ENCODE peak calls at places on chromosomes 5 and 9, in nine cellular contexts. One of them, this sample, is unnamed.

GRCh38 chr5:101390317-101390908 is 487.3 kb upstream of the ST8SIA4 start:
- DNase-seq in renal cortical epithelial cell: peak
- DNase-seq in transverse colon: no peak
- DNase-seq in body of pancreas: no peak
- DNase-seq in activated CD4-positive, alpha-beta T cell treated with anti-CD3 and anti-CD28 coated beads for 24 hours: no peak
- DNase-seq in RPMI7951: peak
- DNase-seq in NCI-H2029: peak
- DNase-seq in ACHN: peak
- DNase-seq in psoas muscle: no peak
- DNase-seq in this sample: no peak

GRCh38 chr9:37575921-37576721 is at the start of gene FBXO10:
- DNase-seq in activated CD4-positive, alpha-beta T cell treated with anti-CD3 and anti-CD28 coated beads for 24 hours: no peak
- DNase-seq in body of pancreas: peak
- DNase-seq in renal cortical epithelial cell: peak
- DNase-seq in psoas muscle: peak
- DNase-seq in transverse colon: peak
- DNase-seq in ACHN: peak
- DNase-seq in NCI-H2029: peak
- DNase-seq in RPMI7951: peak
- DNase-seq in this sample: no peak

GRCh38 chr5:92800360-92800759 is 780.7 kb downstream of the NR2F1-AS1 start:
- DNase-seq in renal cortical epithelial cell: no peak
- DNase-seq in RPMI7951: no peak
- DNase-seq in ACHN: no peak
- DNase-seq in transverse colon: no peak
- DNase-seq in body of pancreas: no peak
- DNase-seq in activated CD4-positive, alpha-beta T cell treated with anti-CD3 and anti-CD28 coated beads for 24 hours: no peak
- DNase-seq in psoas muscle: no peak
- DNase-seq in NCI-H2029: peak
- DNase-seq in this sample: no peak

GRCh38 chr5:107669543-107670027 is 1.2 kb downstream of the EFNA5 start:
- DNase-seq in psoas muscle: no peak
- DNase-seq in ACHN: peak
- DNase-seq in activated CD4-positive, alpha-beta T cell treated with anti-CD3 and anti-CD28 coated beads for 24 hours: no peak
- DNase-seq in RPMI7951: peak
- DNase-seq in body of pancreas: peak
- DNase-seq in NCI-H2029: peak
- DNase-seq in transverse colon: peak
- DNase-seq in renal cortical epithelial cell: no peak
- DNase-seq in this sample: no peak

GRCh38 chr9:84419203-84419602 is 78.6 kb upstream of the SLC28A3 start:
- DNase-seq in body of pancreas: no peak
- DNase-seq in transverse colon: no peak
- DNase-seq in ACHN: no peak
- DNase-seq in NCI-H2029: no peak
- DNase-seq in activated CD4-positive, alpha-beta T cell treated with anti-CD3 and anti-CD28 coated beads for 24 hours: no peak
- DNase-seq in psoas muscle: no peak
- DNase-seq in RPMI7951: no peak
- DNase-seq in renal cortical epithelial cell: peak
- DNase-seq in this sample: no peak

GRCh38 chr5:81819556-81820314 is 68.8 kb upstream of the SSBP2 start:
- DNase-seq in ACHN: no peak
- DNase-seq in renal cortical epithelial cell: peak
- DNase-seq in body of pancreas: no peak
- DNase-seq in activated CD4-positive, alpha-beta T cell treated with anti-CD3 and anti-CD28 coated beads for 24 hours: no peak
- DNase-seq in transverse colon: no peak
- DNase-seq in psoas muscle: no peak
- DNase-seq in RPMI7951: peak
- DNase-seq in NCI-H2029: peak
- DNase-seq in this sample: no peak

GRCh38 chr9:105333076-105333475 is 88.6 kb downstream of the SLC44A1 start:
- DNase-seq in renal cortical epithelial cell: no peak
- DNase-seq in activated CD4-positive, alpha-beta T cell treated with anti-CD3 and anti-CD28 coated beads for 24 hours: no peak
- DNase-seq in ACHN: no peak
- DNase-seq in psoas muscle: no peak
- DNase-seq in NCI-H2029: no peak
- DNase-seq in transverse colon: no peak
- DNase-seq in body of pancreas: no peak
- DNase-seq in RPMI7951: peak
- DNase-seq in this sample: no peak

GRCh38 chr5:75869891-75870290 is 152.7 kb upstream of the POC5 start:
- DNase-seq in renal cortical epithelial cell: no peak
- DNase-seq in NCI-H2029: no peak
- DNase-seq in body of pancreas: no peak
- DNase-seq in transverse colon: no peak
- DNase-seq in RPMI7951: no peak
- DNase-seq in ACHN: no peak
- DNase-seq in activated CD4-positive, alpha-beta T cell treated with anti-CD3 and anti-CD28 coated beads for 24 hours: no peak
- DNase-seq in psoas muscle: no peak
- DNase-seq in this sample: no peak

GRCh38 chr9:33222031-33222430 is 17.9 kb upstream of the SPINK4 start:
- DNase-seq in body of pancreas: no peak
- DNase-seq in psoas muscle: no peak
- DNase-seq in NCI-H2029: no peak
- DNase-seq in transverse colon: no peak
- DNase-seq in renal cortical epithelial cell: no peak
- DNase-seq in ACHN: no peak
- DNase-seq in activated CD4-positive, alpha-beta T cell treated with anti-CD3 and anti-CD28 coated beads for 24 hours: no peak
- DNase-seq in RPMI7951: no peak
- DNase-seq in this sample: no peak

GRCh38 chr9:38318755-38319495 is 73.6 kb upstream of the ALDH1B1 start:
- DNase-seq in activated CD4-positive, alpha-beta T cell treated with anti-CD3 and anti-CD28 coated beads for 24 hours: no peak
- DNase-seq in renal cortical epithelial cell: peak
- DNase-seq in transverse colon: peak
- DNase-seq in NCI-H2029: no peak
- DNase-seq in psoas muscle: no peak
- DNase-seq in body of pancreas: peak
- DNase-seq in ACHN: peak
- DNase-seq in RPMI7951: peak
- DNase-seq in this sample: no peak

GRCh38 chr5:150500905-150501304 is 7.0 kb upstream of the NDST1 start:
- DNase-seq in transverse colon: no peak
- DNase-seq in RPMI7951: peak
- DNase-seq in renal cortical epithelial cell: no peak
- DNase-seq in body of pancreas: no peak
- DNase-seq in psoas muscle: no peak
- DNase-seq in ACHN: no peak
- DNase-seq in activated CD4-positive, alpha-beta T cell treated with anti-CD3 and anti-CD28 coated beads for 24 hours: no peak
- DNase-seq in NCI-H2029: no peak
- DNase-seq in this sample: no peak

GRCh38 chr5:175851727-175852126 is 19.7 kb upstream of the CPLX2 start:
- DNase-seq in RPMI7951: no peak
- DNase-seq in body of pancreas: no peak
- DNase-seq in ACHN: no peak
- DNase-seq in psoas muscle: no peak
- DNase-seq in renal cortical epithelial cell: no peak
- DNase-seq in activated CD4-positive, alpha-beta T cell treated with anti-CD3 and anti-CD28 coated beads for 24 hours: no peak
- DNase-seq in NCI-H2029: no peak
- DNase-seq in transverse colon: no peak
- DNase-seq in this sample: no peak

This sample was measured in cerebellar nuclear complex.